ENCODE peak calls at places on chromosomes 4 and X, in four cellular contexts. Y, X, O and N are unnamed samples.

GRCh38 chr4:134388351-134388750 is 186.8 kb upstream of the PABPC4L start:
- DNase-seq in Y (no peak), X (no peak), O (no peak), N (no peak)

GRCh38 chr4:147942729-147943128 is 210.8 kb downstream of the ARHGAP10 start:
- DNase-seq in X (no peak), Y (no peak), O (no peak), N (no peak)

GRCh38 chr4:156763511-156763910 is 208.1 kb downstream of the PDGFC start:
- DNase-seq in O (no peak), Y (no peak), X (no peak), N (no peak)

GRCh38 chr4:109302366-109303140 is at the start of gene COL25A1:
- DNase-seq in X (no peak), Y (peak), O (no peak), N (peak)

GRCh38 chr4:67911638-67912037 is 27.8 kb upstream of the TMPRSS11D start:
- DNase-seq in O (no peak), Y (no peak), X (no peak), N (no peak)

GRCh38 chr4:124828382-124828781 is 115.8 kb upstream of the ANKRD50 start:
- DNase-seq in X (no peak), Y (no peak), O (no peak), N (no peak)

GRCh38 chrX:130179170-130179569 is 7.4 kb downstream of the RAB33A start:
- DNase-seq in Y (no peak), X (no peak), O (no peak), N (no peak)

GRCh38 chr4:26181616-26182015 is 139.2 kb upstream of the RBPJ start:
- DNase-seq in Y (no peak), O (no peak), X (no peak), N (no peak)

GRCh38 chr4:77156912-77157858 is at the start of gene CCNG2:
- DNase-seq in X (peak), O (peak), Y (peak), N (peak)

GRCh38 chrX:16743604-16744325 is 24.4 kb downstream of the SYAP1 start:
- DNase-seq in Y (no peak), O (no peak), X (no peak), N (no peak)

GRCh38 chrX:132750312-132751042 is 208.0 kb downstream of the HS6ST2 start:
- DNase-seq in X (no peak), Y (no peak), O (no peak), N (no peak)

GRCh38 chr4:82681759-82682158 is 116.8 kb downstream of the SCD5 start:
- DNase-seq in Y (no peak), O (no peak), X (no peak), N (no peak)

GRCh38 chrX:127558811-127559210 is 493.4 kb downstream of the ACTRT1 start:
- DNase-seq in O (no peak), Y (no peak), X (no peak), N (no peak)

GRCh38 chrX:65582450-65583082 is 48.0 kb upstream of the LAS1L start:
- DNase-seq in O (no peak), Y (no peak), X (no peak), N (no peak)

GRCh38 chr4:144699565-144699964 is 53.6 kb downstream of the HHIP start:
- DNase-seq in X (no peak), Y (no peak), O (no peak), N (no peak)

GRCh38 chrX:123425904-123426303 is 241.8 kb downstream of the GRIA3 start:
- DNase-seq in X (no peak), O (no peak), Y (no peak), N (no peak)

GRCh38 chr4:153205757-153206156 is 1.5 kb downstream of the TRIM2 start:
- DNase-seq in Y (no peak), X (no peak), O (no peak), N (no peak)

GRCh38 chr4:188975271-188975670 is 836.0 kb downstream of the TRIML1 start:
- DNase-seq in Y (no peak), X (no peak), O (no peak), N (no peak)

GRCh38 chrX:63561425-63561824 is 210.3 kb upstream of the SPIN4 start:
- DNase-seq in O (no peak), Y (no peak), X (no peak), N (no peak)

GRCh38 chrX:63560601-63561218 is 209.6 kb upstream of the SPIN4 start:
- DNase-seq in X (peak), O (no peak), Y (peak), N (peak)
- H3K4me3 ChIP-seq in X (peak), O (peak), Y (peak), N (peak)

DNA sequence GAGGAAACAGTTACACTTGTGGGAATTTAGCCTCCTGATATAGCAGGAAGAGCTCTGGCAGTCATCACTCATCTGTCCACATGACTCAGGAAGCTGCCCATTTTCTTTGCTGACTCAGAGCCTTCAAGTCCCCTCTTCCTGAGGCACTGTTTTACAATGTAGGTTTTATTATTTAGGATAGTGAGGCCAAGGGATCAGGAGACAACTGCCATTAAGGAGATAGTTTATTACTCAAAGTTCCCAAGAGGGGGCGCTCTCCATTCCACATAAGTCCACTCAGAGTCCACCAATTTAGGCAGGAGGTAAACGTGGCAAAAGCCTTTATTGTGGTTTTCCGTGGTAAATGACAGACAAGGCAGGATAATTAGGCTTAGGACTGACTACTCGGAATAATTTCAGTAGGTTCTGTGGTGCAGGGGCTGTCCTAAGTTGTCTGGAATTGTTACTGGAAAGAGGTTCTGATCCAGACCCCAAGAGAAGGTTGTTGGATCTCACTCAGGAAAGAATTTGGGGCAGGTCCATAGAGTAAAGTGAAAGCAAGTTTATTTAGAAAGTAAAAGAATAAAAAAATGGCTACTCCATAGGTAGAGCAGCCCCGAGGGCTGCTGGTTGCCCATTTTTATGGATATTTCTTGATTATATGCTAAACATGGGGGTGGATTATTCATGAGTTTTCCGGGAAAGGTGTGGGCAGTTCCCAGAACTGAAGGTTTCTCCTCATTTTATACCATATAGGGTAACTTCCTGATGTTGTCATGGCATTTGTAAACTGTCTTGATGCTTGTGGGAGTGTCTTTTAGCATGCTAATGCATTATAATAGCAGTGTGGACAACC is 96.0 kb upstream of the RAB40AL start:
- DNase-seq in O (no peak), Y (no peak), X (no peak), N (no peak)
- TF ChIP-seq CTCF in O (no peak), Y (peak), X (no peak), N (no peak)

GRCh38 chrX:53288173-53288572 is 6.8 kb upstream of the IQSEC2 start:
- DNase-seq in Y (peak), O (no peak), X (no peak), N (no peak)
- H3K4me3 ChIP-seq in Y (peak), O (no peak), X (peak), N (no peak)

GRCh38 chr4:61541474-61541873 is 341.3 kb downstream of the ADGRL3 start:
- DNase-seq in Y (no peak), O (no peak), X (no peak), N (no peak)
- TF ChIP-seq CTCF in Y (no peak), O (no peak), X (no peak), N (no peak)

DNA sequence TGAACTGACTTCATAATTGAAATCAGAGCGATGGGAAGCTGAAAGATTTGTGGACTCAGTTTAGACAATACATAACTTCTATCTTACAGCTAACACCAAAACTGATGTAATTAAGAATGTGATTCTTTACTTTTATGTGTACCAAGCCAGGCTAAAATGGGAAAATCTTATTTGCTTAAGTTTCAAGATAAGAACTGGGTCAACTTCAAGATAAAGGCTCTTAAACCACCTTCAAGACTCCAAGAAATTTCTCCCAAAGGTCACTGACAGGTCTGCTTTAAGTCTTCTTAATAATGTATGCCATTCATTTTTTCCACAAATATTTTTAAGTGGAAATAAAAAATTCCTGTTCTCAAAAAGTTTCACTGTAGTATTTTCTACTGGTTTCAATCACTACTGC is 55.5 kb downstream of the DDX60 start:
- DNase-seq in O (no peak), X (no peak), Y (no peak), N (no peak)
- H3K4me3 ChIP-seq in O (no peak), X (no peak), Y (no peak), N (no peak)

DNA sequence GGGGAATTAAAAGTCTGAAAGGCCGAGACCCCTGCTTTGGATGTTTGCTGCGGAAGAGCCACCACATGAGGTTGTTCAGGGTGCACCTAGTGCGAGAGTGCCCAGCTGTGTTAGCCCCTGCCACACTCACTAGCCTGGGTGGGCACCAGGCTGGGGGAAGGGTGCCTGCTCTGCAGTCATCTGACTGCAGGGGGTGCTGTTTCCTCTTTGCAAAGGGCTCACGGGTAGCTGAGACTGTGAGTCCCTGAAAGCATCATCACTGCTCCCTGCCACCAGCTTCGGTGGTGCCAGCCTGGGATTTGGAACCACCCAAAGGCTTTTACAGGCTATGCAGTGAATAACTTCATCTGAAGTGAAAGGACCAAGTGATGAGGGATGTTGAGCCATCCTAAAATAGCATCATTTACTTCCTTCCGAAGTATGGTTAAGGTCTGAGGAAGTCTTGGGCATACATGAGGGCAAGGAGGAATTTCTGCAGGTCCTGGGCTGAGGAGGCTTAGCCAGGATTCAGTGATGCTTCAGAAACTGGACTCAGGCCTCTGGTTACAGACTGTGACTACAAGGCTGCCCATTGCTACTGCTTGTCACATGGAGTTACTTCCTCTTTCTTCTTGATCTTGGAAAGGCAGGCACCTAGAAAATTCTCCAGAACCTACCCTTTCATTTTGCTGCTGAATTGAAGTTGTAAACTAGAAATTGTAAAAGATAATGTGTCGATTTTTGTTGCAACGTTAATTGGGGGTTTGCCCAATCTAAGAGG is 293.2 kb upstream of the PRPS2 start:
- DNase-seq in Y (peak), O (no peak), X (no peak), N (no peak)
- TF ChIP-seq CTCF in Y (peak), O (no peak), X (no peak), N (no peak)